ENCODE peak calls at places on chromosomes 4 and X, in six cellular contexts. J is astrocyte; C is NCI-H1092; E is non-pigmented ciliary epithelial cell; F is activated CD8-positive, alpha-beta T cell treated with anti-CD3 and anti-CD28 coated beads for 36 hours; A is astrocyte of the spinal cord. Z is an unnamed sample.

GRCh38 chrX:11770320-11770719 is 12.3 kb downstream of the MSL3 start:
- DNase-seq in E (no peak), A (peak), J (peak), C (no peak), F (peak), Z (no peak)

GRCh38 chrX:122517781-122518180 is 666.3 kb upstream of the GRIA3 start:
- DNase-seq in E (no peak), J (peak), C (no peak), A (peak), F (no peak), Z (no peak)

GRCh38 chr4:38837849-38838248 is 18.8 kb downstream of the TLR6 start:
- DNase-seq in F (no peak), A (peak), J (peak), E (no peak), C (no peak), Z (no peak)

GRCh38 chr4:144547678-144548298 is 98.2 kb upstream of the HHIP start:
- DNase-seq in F (no peak), J (no peak), A (no peak), E (no peak), C (no peak), Z (no peak)

GRCh38 chr4:87299898-87300297 is 22.8 kb downstream of the HSD17B13 start:
- DNase-seq in C (no peak), E (no peak), A (no peak), J (no peak), F (no peak), Z (no peak)

GRCh38 chr4:84481077-84481878 is 17.8 kb downstream of the NKX6-1 start:
- DNase-seq in J (no peak), E (no peak), F (no peak), C (no peak), A (no peak), Z (no peak)

GRCh38 chr4:153794001-153794400 is 5.1 kb upstream of the SFRP2 start:
- DNase-seq in F (no peak), J (no peak), E (no peak), C (no peak), A (no peak), Z (no peak)

GRCh38 chr4:53498712-53499111 is 92.6 kb downstream of the LNX1 start:
- DNase-seq in C (no peak), F (no peak), E (no peak), A (no peak), J (no peak), Z (no peak)

GRCh38 chr4:82774711-82775171 is 23.9 kb downstream of the SCD5 start:
- DNase-seq in A (peak), F (no peak), E (no peak), C (no peak), J (peak), Z (peak)

GRCh38 chr4:80322716-80323115 is 12.8 kb upstream of the CFAP299 start:
- DNase-seq in F (peak), A (peak), C (no peak), J (peak), E (no peak), Z (no peak)

GRCh38 chrX:107736781-107737531 is 38.6 kb downstream of the TSC22D3 start:
- DNase-seq in E (no peak), A (peak), C (peak), J (no peak), F (no peak), Z (no peak)

GRCh38 chr4:118803253-118803652 is 32.7 kb downstream of the SEC24D start:
- DNase-seq in J (no peak), A (no peak), F (no peak), E (no peak), C (no peak), Z (no peak)

GRCh38 chrX:131675596-131676194 is 131.8 kb downstream of the OR13H1 start:
- DNase-seq in F (no peak), A (peak), C (peak), J (no peak), E (no peak), Z (no peak)

GRCh38 chr4:11424000-11424399 is 4.7 kb downstream of the HS3ST1 start:
- DNase-seq in E (no peak), C (peak), J (no peak), A (peak), F (peak), Z (no peak)

GRCh38 chr4:82219346-82219745 is 154.4 kb downstream of the HNRNPD start:
- DNase-seq in F (no peak), E (no peak), J (no peak), A (no peak), C (no peak), Z (no peak)

GRCh38 chrX:132165005-132165404 is 37.2 kb upstream of the FRMD7 start:
- DNase-seq in J (no peak), A (no peak), C (no peak), E (no peak), F (no peak), Z (no peak)

GRCh38 chr4:113141901-113142346 is 92.5 kb downstream of the ANK2 start:
- DNase-seq in C (peak), A (peak), E (peak), J (peak), F (no peak), Z (no peak)

GRCh38 chr4:114326358-114326757 is 272.2 kb upstream of the UGT8 start:
- DNase-seq in F (no peak), C (no peak), A (no peak), E (no peak), J (no peak), Z (no peak)

GRCh38 chrX:9438950-9439494 is 25.8 kb upstream of the TBL1X start:
- DNase-seq in E (no peak), C (no peak), F (no peak), J (no peak), A (no peak), Z (no peak)

GRCh38 chr4:88830576-88830975 is 132.9 kb upstream of the NAP1L5 start:
- DNase-seq in C (no peak), F (no peak), E (no peak), J (no peak), A (no peak), Z (no peak)

GRCh38 chrX:44017726-44018125 is 44.5 kb upstream of the NDP start:
- DNase-seq in C (no peak), J (no peak), F (no peak), A (no peak), E (no peak), Z (no peak)

GRCh38 chr4:83629945-83630684 is 94.2 kb downstream of the GPAT3 start:
- DNase-seq in J (peak), E (peak), C (no peak), F (no peak), A (peak), Z (no peak)

GRCh38 chr4:143240920-143241319 is 56.2 kb downstream of the USP38 start:
- DNase-seq in C (no peak), J (peak), F (no peak), A (no peak), E (no peak), Z (no peak)

GRCh38 chr4:26753642-26754041 is 107.0 kb upstream of the STIM2 start:
- DNase-seq in A (peak), E (no peak), C (no peak), F (no peak), J (peak), Z (no peak)

GRCh38 chr4:160127211-160127610 is 1024.3 kb downstream of the RAPGEF2 start:
- DNase-seq in E (no peak), F (no peak), J (no peak), A (no peak), C (no peak), Z (no peak)